ENCODE peak calls at places on chromosomes 12 and 14, in four cellular contexts. B, W, F and O are unnamed samples.

GRCh38 chr14:105244334-105244733 is 4.0 kb upstream of the BTBD6 start:
- DNase-seq in F (no peak), B (no peak), W (no peak), O (no peak)

GRCh38 chr14:20732477-20732876 is 13.2 kb upstream of the EDDM3A start:
- DNase-seq in B (peak), W (no peak), F (no peak), O (no peak)

GRCh38 chr14:95256011-95256775 is 63.5 kb downstream of the CLMN start:
- DNase-seq in F (no peak), W (no peak), B (no peak), O (no peak)

GRCh38 chr12:40693503-40693863 is 1.2 kb downstream of the CNTN1 start:
- DNase-seq in B (peak), F (no peak), W (peak), O (peak)

GRCh38 chr12:54680374-54680773 is 32.2 kb upstream of the DCD start:
- DNase-seq in B (peak), F (peak), W (peak), O (peak)

GRCh38 chr14:98826618-98827017 is 445.4 kb downstream of the BCL11B start:
- DNase-seq in B (no peak), W (no peak), F (no peak), O (no peak)

GRCh38 chr14:92657457-92658142 is 90.8 kb downstream of the LGMN start:
- DNase-seq in W (no peak), B (no peak), F (no peak), O (no peak)

GRCh38 chr14:60344751-60345150 is 95.7 kb downstream of the PPM1A start:
- DNase-seq in F (no peak), B (no peak), W (no peak), O (no peak)

GRCh38 chr14:90201344-90201743 is 55.0 kb upstream of the PSMC1 start:
- DNase-seq in W (no peak), B (peak), F (no peak), O (no peak)

GRCh38 chr14:91348861-91349465 is 68.7 kb downstream of the CCDC88C start:
- DNase-seq in W (no peak), B (peak), F (no peak), O (no peak)

GRCh38 chr12:132325733-132326130 is 3.7 kb downstream of the GALNT9 start:
- DNase-seq in W (no peak), F (no peak), B (no peak), O (no peak)

GRCh38 chr12:132324841-132325732 is 4.3 kb downstream of the GALNT9 start:
- DNase-seq in F (peak), B (no peak), W (no peak), O (no peak)

GRCh38 chr12:132327351-132328171 is 1.8 kb downstream of the GALNT9 start:
- DNase-seq in W (no peak), F (peak), B (peak), O (no peak)

GRCh38 chr12:132328282-132329029 is 933 bp downstream of the GALNT9 start:
- DNase-seq in W (no peak), B (no peak), F (no peak), O (no peak)

GRCh38 chr12:132326646-132327045 is 2.7 kb downstream of the GALNT9 start:
- DNase-seq in B (no peak), W (no peak), F (no peak), O (no peak)
- H4K5ac ChIP-seq in B (no peak), W (no peak), F (no peak), O (no peak)

GRCh38 chr12:51893786-51894185 is 5.9 kb downstream of the ANKRD33 start:
- DNase-seq in F (no peak), B (no peak), W (no peak), O (no peak)
- H3K56ac ChIP-seq in F (no peak), B (no peak), W (no peak), O (no peak)

DNA sequence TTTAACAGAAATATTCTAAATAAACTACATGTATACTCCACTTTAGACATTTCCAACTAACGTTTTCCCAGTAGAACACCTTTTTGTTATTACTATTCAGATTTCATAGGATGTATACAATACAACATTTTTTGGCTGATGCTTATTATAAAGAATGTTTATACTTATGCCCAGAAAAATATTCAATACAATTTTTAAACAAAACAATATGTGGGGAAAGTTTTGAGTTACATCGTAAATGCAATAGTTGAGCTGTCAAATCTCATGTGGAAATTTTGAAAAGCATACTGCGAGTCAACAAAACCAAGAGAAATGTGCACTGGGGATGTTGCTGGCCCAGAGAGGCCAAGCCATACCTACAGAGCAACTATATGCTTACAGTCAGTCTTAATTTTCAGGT is 18.2 kb upstream of the MON2 start:
- DNase-seq in F (no peak), B (no peak), W (no peak), O (no peak)
- H4K5ac ChIP-seq in F (no peak), B (no peak), W (no peak), O (no peak)

GRCh38 chr14:53186532-53186931 is 33.4 kb upstream of the DDHD1 start:
- DNase-seq in W (no peak), B (no peak), F (no peak), O (no peak)
- H3K56ac ChIP-seq in W (no peak), B (no peak), F (no peak), O (no peak)